ENCODE peak calls at places on chromosomes 11 and 22, in five cellular contexts. T, P, M, F and H are unnamed samples.
A peak's percentile ranks its signal among the peaks of the same experiment; 100 is the strongest.

GRCh38 chr22:46025973-46026906 is 49.3 kb upstream of the WNT7B start:
- DNase-seq in T (no peak), P (no peak), M (no peak), F (no peak), H (no peak)

GRCh38 chr11:44989831-44990566 is 39.3 kb upstream of the TP53I11 start:
- DNase-seq in T (no peak), P (no peak), M (peak; percentile 94), F (no peak), H (no peak)

GRCh38 chr11:12762696-12763324 is 88.6 kb downstream of the TEAD1 start:
- DNase-seq in T (no peak), P (no peak), M (peak; percentile 76), F (no peak), H (peak; percentile 90)

GRCh38 chr11:75233688-75234295 is 6.8 kb upstream of the TPBGL start:
- DNase-seq in T (peak; percentile 52), P (peak; percentile 77), M (no peak), F (peak; percentile 13), H (no peak)

GRCh38 chr11:79786961-79787360 is 346.1 kb upstream of the TENM4 start:
- DNase-seq in T (no peak), P (no peak), M (no peak), F (no peak), H (no peak)

GRCh38 chr11:82869657-82870056 is 30.6 kb downstream of the PRCP start:
- DNase-seq in T (no peak), P (no peak), M (no peak), F (no peak), H (no peak)

GRCh38 chr11:128420943-128421342 is 166.4 kb downstream of the ETS1 start:
- DNase-seq in T (no peak), P (no peak), M (no peak), F (peak; percentile 93), H (no peak)

GRCh38 chr22:47370448-47371262 is 608.2 kb downstream of the TBC1D22A start:
- DNase-seq in T (no peak), P (no peak), M (no peak), F (no peak), H (no peak)

GRCh38 chr22:44381761-44382454 is 69.2 kb upstream of the SHISAL1 start:
- DNase-seq in T (no peak), P (no peak), M (no peak), F (no peak), H (no peak)

GRCh38 chr11:78400116-78400515 is 17.5 kb downstream of the GAB2 start:
- DNase-seq in T (no peak), P (no peak), M (no peak), F (no peak), H (no peak)

GRCh38 chr11:76600124-76600655 is 70.4 kb downstream of the LRRC32 start:
- DNase-seq in T (no peak), P (no peak), M (no peak), F (no peak), H (no peak)

GRCh38 chr11:120952503-120953229 is 71.2 kb upstream of the TBCEL start:
- DNase-seq in T (peak; percentile 84), P (peak; percentile 93), M (peak; percentile 89), F (peak; percentile 30), H (peak; percentile 88)

GRCh38 chr11:126829716-126830115 is 170.9 kb downstream of the KIRREL3 start:
- DNase-seq in T (no peak), P (no peak), M (no peak), F (no peak), H (no peak)

GRCh38 chr11:115471367-115471766 is 32.8 kb downstream of the CADM1 start:
- DNase-seq in T (no peak), P (no peak), M (no peak), F (no peak), H (peak; percentile 6)

GRCh38 chr22:20430101-20430640 is 7.5 kb downstream of the SCARF2 start:
- DNase-seq in T (no peak), P (no peak), M (no peak), F (no peak), H (no peak)

GRCh38 chr11:90908074-90908473 is 685.2 kb upstream of the CHORDC1 start:
- DNase-seq in T (no peak), P (no peak), M (no peak), F (no peak), H (no peak)

GRCh38 chr22:26471522-26471921 is 12.1 kb downstream of the HPS4 start:
- DNase-seq in T (no peak), P (no peak), M (no peak), F (peak; percentile 86), H (no peak)